ENCODE peak calls at places on chromosome 5, in five cellular contexts. T, M, V, X and Y are unnamed samples.

GRCh38 chr5:160071521-160072299 is 47.5 kb downstream of the PWWP2A start:
- DNase-seq in T (no peak), M (no peak), V (no peak), X (no peak), Y (no peak)

GRCh38 chr5:131382407-131383395 is 118.8 kb downstream of the CDC42SE2 start:
- DNase-seq in T (no peak), M (no peak), V (no peak), X (no peak), Y (no peak)

GRCh38 chr5:176789873-176790615 is 20.3 kb upstream of the UNC5A start:
- DNase-seq in T (no peak), M (no peak), V (no peak), X (no peak), Y (no peak)

GRCh38 chr5:126972062-126972895 is 58.1 kb downstream of the MARCHF3 start:
- DNase-seq in T (no peak), M (no peak), V (no peak), X (no peak), Y (no peak)

GRCh38 chr5:179805070-179805528 is 1.6 kb downstream of the MGAT4B start:
- DNase-seq in T (no peak), M (no peak), V (peak; percentile 82), X (peak; percentile 88), Y (no peak)

GRCh38 chr5:97528941-97529340 is 345.9 kb upstream of the RIOK2 start:
- DNase-seq in T (no peak), M (peak; percentile 34), V (no peak), X (no peak), Y (peak; percentile 58)

GRCh38 chr5:135154197-135154596 is 120.2 kb upstream of the PITX1 start:
- DNase-seq in T (no peak), M (no peak), V (no peak), X (no peak), Y (peak; percentile 28)

GRCh38 chr5:95918421-95919006 is 43.1 kb downstream of the ELL2 start:
- DNase-seq in T (no peak), M (no peak), V (no peak), X (no peak), Y (no peak)

GRCh38 chr5:29001666-29002065 is 1963.3 kb upstream of the CDH9 start:
- DNase-seq in T (no peak), M (no peak), V (no peak), X (no peak), Y (no peak)

GRCh38 chr5:51242453-51242852 is 140.8 kb upstream of the ISL1 start:
- DNase-seq in T (no peak), M (no peak), V (no peak), X (no peak), Y (no peak)

GRCh38 chr5:14296533-14297331 is 153.6 kb downstream of the TRIO start:
- DNase-seq in T (no peak), M (no peak), V (no peak), X (no peak), Y (no peak)

GRCh38 chr5:135826994-135827671 is 7.3 kb upstream of the SLC25A48 start:
- DNase-seq in T (no peak), M (no peak), V (no peak), X (peak; percentile 39), Y (no peak)

GRCh38 chr5:86878250-86878649 is 260.5 kb downstream of the COX7C start:
- DNase-seq in T (no peak), M (no peak), V (no peak), X (no peak), Y (no peak)

GRCh38 chr5:131394128-131394527 is 130.3 kb downstream of the CDC42SE2 start:
- DNase-seq in T (no peak), M (no peak), V (no peak), X (no peak), Y (peak; percentile 37)

GRCh38 chr5:149341846-149342245 is 3.5 kb upstream of the GRPEL2 start:
- DNase-seq in T (no peak), M (no peak), V (no peak), X (no peak), Y (no peak)

GRCh38 chr5:177529247-177529901 is 12.6 kb upstream of the DDX41 start:
- DNase-seq in T (no peak), M (no peak), V (no peak), X (no peak), Y (no peak)

GRCh38 chr5:168313596-168314204 is 22.3 kb downstream of the WWC1 start:
- DNase-seq in T (no peak), M (peak; percentile 35), V (no peak), X (peak; percentile 72), Y (peak; percentile 52)

GRCh38 chr5:176609724-176610429 is at the start of gene GPRIN1:
- DNase-seq in T (no peak), M (no peak), V (peak; percentile 80), X (peak; percentile 74), Y (no peak)

GRCh38 chr5:80284720-80285119 is 28.9 kb upstream of the SERINC5 start:
- DNase-seq in T (no peak), M (no peak), V (no peak), X (no peak), Y (no peak)

GRCh38 chr5:111235635-111236034 is 11.5 kb downstream of the CAMK4 start:
- DNase-seq in T (no peak), M (no peak), V (no peak), X (no peak), Y (no peak)
- H3K4me3 ChIP-seq in T (no peak overlapping the region), M (no peak overlapping the region), V (no peak overlapping the region), X (no peak overlapping the region), Y (no peak overlapping the region)

GRCh38 chr5:36755340-36755739 is 121.2 kb upstream of the NIPBL start:
- DNase-seq in T (no peak), M (no peak), V (no peak), X (no peak), Y (no peak)
- TF ChIP-seq CTCF in T (no peak), M (no peak), V (no peak), X (no peak), Y (no peak)

DNA sequence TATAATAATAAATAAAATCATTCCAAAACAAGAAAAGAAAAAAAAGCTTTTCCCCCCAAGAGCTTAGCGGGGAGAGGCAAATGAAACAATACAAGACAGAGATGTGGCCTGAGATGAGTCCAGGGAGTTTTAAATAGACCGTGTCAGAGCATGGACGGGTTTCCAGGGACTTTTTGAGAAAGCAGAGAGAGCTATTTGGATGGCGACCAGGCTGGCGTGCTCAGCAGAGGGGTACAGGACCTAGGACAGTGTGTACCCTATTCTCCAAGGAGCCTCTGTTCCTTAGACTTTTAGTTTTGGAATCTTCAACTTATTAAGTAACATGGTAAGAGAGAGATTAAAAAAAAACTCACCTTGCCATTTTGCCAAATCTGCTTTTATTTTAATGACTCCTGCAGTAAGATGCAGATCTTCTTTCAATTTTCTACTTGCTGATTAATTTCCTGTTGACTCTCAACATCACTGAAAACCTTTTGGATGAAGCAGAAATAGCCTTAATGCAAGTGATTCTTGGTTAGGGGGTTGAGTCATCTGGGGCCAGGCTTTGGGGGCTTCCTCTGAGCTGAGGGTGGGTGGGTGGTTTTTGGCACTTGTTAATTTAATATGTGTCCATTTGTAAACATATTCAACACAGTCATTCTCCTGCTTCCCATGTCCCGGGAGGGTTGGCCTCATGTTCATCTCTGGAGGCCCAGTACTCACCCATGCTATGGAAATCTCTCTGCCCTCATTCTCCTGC is 49.6 kb upstream of the OSMR start:
- DNase-seq in T (no peak), M (no peak), V (no peak), X (no peak), Y (no peak)
- H3K4me3 ChIP-seq in T (no peak overlapping the region), M (no peak overlapping the region), V (no peak overlapping the region), X (no peak overlapping the region), Y (no peak overlapping the region)

GRCh38 chr5:153970496-153970895 is 68.2 kb downstream of the FAM114A2 start:
- DNase-seq in T (no peak), M (no peak), V (no peak), X (no peak), Y (no peak)
- TF ChIP-seq CTCF in T (no peak), M (no peak), V (no peak), X (no peak), Y (no peak)